ENCODE peak calls at places on chromosomes 13 and 19, in eight cellular contexts. T is heart right ventricle, U is H1, N is heart left ventricle, X is fibroblast of lung, L is BE2C, B is Caco-2, H is ascending aorta. A is an unnamed sample.

GRCh38 chr13:67736646-67737420 is 506.7 kb upstream of the PCDH9 start:
- DNase-seq in T (no peak), U (no peak), N (no peak), X (peak), L (peak), B (no peak), H (no peak), A (no peak)

GRCh38 chr13:73851104-73851503 is 283.1 kb downstream of the KLF12 start:
- DNase-seq in T (no peak), U (no peak), N (no peak), X (no peak), L (no peak), B (no peak), H (no peak), A (no peak)

GRCh38 chr13:21475115-21475514 is 16.0 kb upstream of the ZDHHC20 start:
- DNase-seq in T (no peak), U (no peak), N (no peak), X (no peak), L (no peak), B (no peak), H (no peak), A (no peak)

GRCh38 chr13:100646030-100646673 is 28.4 kb downstream of the TMTC4 start:
- DNase-seq in T (no peak), U (no peak), N (no peak), X (peak), L (peak), B (no peak), H (no peak), A (no peak)

GRCh38 chr13:93959796-93960533 is 519.5 kb downstream of the DCT start:
- DNase-seq in T (no peak), U (no peak), N (no peak), X (peak), L (no peak), B (no peak), H (no peak), A (no peak)

GRCh38 chr13:73166204-73166603 is 107.4 kb downstream of the KLF5 start:
- DNase-seq in T (no peak), U (no peak), N (no peak), X (no peak), L (no peak), B (peak), H (no peak), A (no peak)

GRCh38 chr19:5424192-5424973 is 30.8 kb upstream of the ZNRF4 start:
- DNase-seq in T (no peak), U (no peak), N (no peak), X (no peak), L (peak), B (no peak), H (no peak), A (no peak)

GRCh38 chr19:28667348-28667977 is 545.5 kb downstream of the UQCRFS1 start:
- DNase-seq in T (no peak), U (no peak), N (no peak), X (peak), L (no peak), B (no peak), H (no peak), A (no peak)

GRCh38 chr13:49454388-49455015 is 10.4 kb downstream of the SETDB2 start:
- DNase-seq in T (no peak), U (no peak), N (no peak), X (peak), L (no peak), B (no peak), H (no peak), A (no peak)

DNA sequence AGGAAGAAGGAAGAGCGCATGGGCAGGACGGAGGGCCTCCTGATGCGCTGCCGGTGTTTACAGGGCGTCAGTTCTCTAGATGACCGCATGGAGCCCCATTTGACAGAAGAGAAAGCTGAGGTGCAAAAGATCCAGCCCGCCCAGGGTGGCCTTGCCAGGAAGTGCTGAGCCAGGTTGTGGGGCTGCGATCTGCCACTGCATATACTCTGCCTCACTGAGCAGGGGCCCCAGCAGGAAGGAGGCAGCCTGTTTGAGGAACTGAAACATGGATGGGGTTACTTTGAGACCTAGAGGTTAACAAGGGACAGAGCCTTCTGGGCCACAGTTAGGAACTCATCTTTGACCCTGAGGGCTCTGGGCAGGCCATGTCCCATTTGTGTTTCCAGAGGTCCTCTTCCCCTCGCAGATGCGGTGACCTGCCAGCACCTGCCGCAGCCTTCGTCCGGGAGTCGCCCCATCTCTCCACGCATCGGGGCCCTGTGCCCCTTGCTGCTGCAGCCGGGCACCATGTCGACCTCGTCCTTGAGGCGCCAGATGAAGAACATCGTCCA is 3.2 kb downstream of the EPN1 start:
- DNase-seq in T (peak), U (no peak), N (no peak), X (no peak), L (peak), B (no peak), H (peak), A (no peak)
- TF ChIP-seq CTCF in T (no peak), U (no peak), N (no peak), X (no peak), L (no peak), B (no peak), H (no peak), A (no peak)

GRCh38 chr19:10767726-10768125 is 49.8 kb downstream of the DNM2 start:
- DNase-seq in T (no peak), U (no peak), N (no peak), X (no peak), L (no peak), B (no peak), H (no peak), A (no peak)
- TF ChIP-seq CTCF in T (no peak), U (no peak), N (no peak), X (no peak), L (no peak), B (no peak), H (no peak), A (no peak)

DNA sequence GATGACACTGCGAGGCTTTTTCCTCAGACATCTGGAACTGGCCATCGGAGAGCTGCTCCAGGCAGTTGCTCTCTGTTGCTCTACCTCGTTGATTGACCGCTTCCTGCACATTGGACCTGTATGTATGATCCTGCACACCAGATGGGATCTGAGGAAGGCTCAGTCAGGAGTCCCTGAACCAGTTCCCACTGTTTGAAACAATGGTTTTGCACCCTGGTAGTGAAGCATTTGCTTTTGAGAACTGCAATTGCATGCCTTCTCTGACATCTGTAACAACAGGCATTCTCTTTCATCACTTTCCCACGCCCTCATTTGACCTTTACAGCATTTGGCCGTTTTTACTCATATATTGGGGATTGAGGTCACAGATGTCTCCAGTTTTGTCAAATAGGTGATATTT is 61.1 kb upstream of the NPAS1 start:
- DNase-seq in T (no peak), U (no peak), N (no peak), X (peak), L (no peak), B (no peak), H (no peak), A (no peak)
- TF ChIP-seq CTCF in T (no peak), U (no peak), N (no peak), X (no peak), L (no peak), B (no peak), H (no peak), A (no peak)

DNA sequence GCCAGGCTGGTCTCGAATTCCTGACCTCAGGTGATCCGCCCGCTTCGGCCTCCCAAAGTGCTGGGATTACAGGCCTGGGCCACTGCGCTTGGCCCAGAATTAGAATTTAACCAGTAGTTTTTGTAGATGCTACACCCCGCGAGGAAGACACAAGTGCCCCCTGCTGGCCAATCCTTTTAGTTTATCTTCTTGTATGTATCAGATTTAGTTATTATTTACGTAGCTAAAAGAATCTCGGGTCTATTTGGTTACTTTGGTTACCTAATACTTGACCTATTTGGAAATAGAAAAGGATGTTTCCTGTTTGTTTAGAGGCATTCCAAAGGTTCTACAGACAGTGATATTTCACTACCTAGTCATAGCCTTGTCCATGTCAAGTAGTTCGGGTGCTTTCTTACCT is 22.0 kb downstream of the MUC16 start:
- DNase-seq in T (no peak), U (peak), N (no peak), X (no peak), L (peak), B (no peak), H (no peak), A (no peak)
- TF ChIP-seq CTCF in T (no peak), U (peak), N (no peak), X (no peak), L (no peak), B (no peak), H (no peak), A (no peak)

A was measured in omental fat pad.